ENCODE peak calls at places on chromosome 9, in four cellular contexts. U is left colon; G is activated naive CD8-positive, alpha-beta T cell treated with anti-CD3 and anti-CD28 coated beads, Interleukin-2, amount 50 U/mL, for 24 hours; T is GDM1. O is an unnamed sample.

GRCh38 chr9:112048924-112049785 is 125.9 kb downstream of the SUSD1 start:
- DNase-seq in G (no peak), T (no peak), U (peak), O (peak)

GRCh38 chr9:85639675-85640186 is 102.0 kb downstream of the AGTPBP1 start:
- DNase-seq in G (no peak), U (no peak), T (no peak), O (no peak)

GRCh38 chr9:98158071-98158791 is 34.2 kb downstream of the CORO2A start:
- DNase-seq in T (no peak), U (peak), G (no peak), O (no peak)

GRCh38 chr9:14780251-14780650 is 57.7 kb upstream of the CER1 start:
- DNase-seq in T (no peak), G (no peak), U (no peak), O (no peak)

GRCh38 chr9:129458663-129459549 is 162.0 kb downstream of the C9orf50 start:
- DNase-seq in G (peak), T (peak), U (peak), O (no peak)

GRCh38 chr9:109109962-109110325 is 9.8 kb downstream of the TMEM245 start:
- DNase-seq in G (no peak), U (no peak), T (no peak), O (peak)

GRCh38 chr9:13651526-13651925 is 372.0 kb upstream of the MPDZ start:
- DNase-seq in G (no peak), U (no peak), T (no peak), O (no peak)

GRCh38 chr9:2047916-2048315 is 32.8 kb downstream of the SMARCA2 start:
- DNase-seq in U (no peak), G (no peak), T (no peak), O (no peak)

GRCh38 chr9:133892193-133892920 is 99.8 kb downstream of the VAV2 start:
- DNase-seq in G (no peak), U (peak), T (no peak), O (no peak)

GRCh38 chr9:91843093-91843492 is 106.9 kb downstream of the ROR2 start:
- DNase-seq in U (no peak), T (no peak), G (no peak), O (no peak)

GRCh38 chr9:89484475-89485404 is 13.2 kb downstream of the SEMA4D start:
- DNase-seq in G (no peak), U (no peak), T (no peak), O (no peak)

GRCh38 chr9:86948153-86948929 is 1.0 kb upstream of the GAS1 start:
- DNase-seq in U (peak), T (no peak), G (peak), O (peak)

GRCh38 chr9:115992834-115993233 is 160.8 kb upstream of the PAPPA start:
- DNase-seq in T (no peak), U (no peak), G (no peak), O (peak)

GRCh38 chr9:98866435-98867108 is 59.1 kb downstream of the GALNT12 start:
- DNase-seq in U (no peak), T (no peak), G (no peak), O (peak)

GRCh38 chr9:38284039-38284767 is 108.3 kb upstream of the ALDH1B1 start:
- DNase-seq in G (no peak), T (no peak), U (no peak), O (no peak)

GRCh38 chr9:7234144-7234543 is 476.4 kb downstream of the KDM4C start:
- DNase-seq in G (peak), U (no peak), T (no peak), O (peak)

GRCh38 chr9:133578524-133579230 is 30.5 kb downstream of the FAM163B start:
- DNase-seq in G (no peak), U (no peak), T (no peak), O (no peak)

GRCh38 chr9:99041618-99042017 is 63.3 kb upstream of the TGFBR1 start:
- DNase-seq in U (no peak), G (no peak), T (no peak), O (no peak)

GRCh38 chr9:18365651-18366050 is 108.3 kb upstream of the ADAMTSL1 start:
- DNase-seq in U (no peak), T (no peak), G (no peak), O (no peak)

GRCh38 chr9:5425006-5425628 is 12.6 kb downstream of the PLGRKT start:
- DNase-seq in T (no peak), G (no peak), U (no peak), O (peak)

GRCh38 chr9:92961627-92962302 is 14.4 kb downstream of the FGD3 start:
- DNase-seq in T (no peak), U (no peak), G (peak), O (no peak)

GRCh38 chr9:69175488-69175872 is 1.4 kb downstream of the TJP2 start:
- DNase-seq in T (no peak), U (no peak), G (no peak), O (no peak)

GRCh38 chr9:137423001-137423809 is at the start of the genes EXD3 and NOXA1:
- DNase-seq in G (peak), T (peak), U (peak), O (peak)

GRCh38 chr9:134215709-134216448 is 51.5 kb upstream of the RNU6ATAC start:
- DNase-seq in U (no peak), T (no peak), G (no peak), O (peak)

GRCh38 chr9:25322138-25322537 is 356.1 kb downstream of the TUSC1 start:
- DNase-seq in U (no peak), G (no peak), T (no peak), O (no peak)

GRCh38 chr9:93567271-93567959 is 9.0 kb upstream of the PHF2 start:
- DNase-seq in T (no peak), G (peak), U (peak), O (peak)

GRCh38 chr9:69085523-69086283 is 50.2 kb downstream of the FXN start:
- DNase-seq in G (no peak), U (no peak), T (no peak), O (peak)

GRCh38 chr9:124602632-124603031 is 95.4 kb upstream of the NR5A1 start:
- DNase-seq in T (no peak), G (no peak), U (no peak), O (no peak)

GRCh38 chr9:105039180-105039799 is 111.3 kb upstream of the ABCA1 start:
- DNase-seq in G (no peak), T (no peak), U (no peak), O (no peak)

GRCh38 chr9:127004946-127005769 is 90.6 kb downstream of the RALGPS1 start:
- DNase-seq in T (no peak), G (peak), U (no peak), O (no peak)

GRCh38 chr9:84145780-84146179 is 165.2 kb downstream of the RMI1 start:
- DNase-seq in U (no peak), T (no peak), G (no peak), O (no peak)

GRCh38 chr9:114235113-114235589 is 79.8 kb downstream of the COL27A1 start:
- DNase-seq in T (no peak), U (no peak), G (no peak), O (no peak)

GRCh38 chr9:114452219-114453169 is 52.8 kb downstream of the WHRN start:
- DNase-seq in G (peak), T (peak), U (peak), O (no peak)

GRCh38 chr9:133119461-133120342 is 1.3 kb downstream of the RALGDS start:
- DNase-seq in T (no peak), G (no peak), U (no peak), O (no peak)

GRCh38 chr9:137970686-137971476 is 93.3 kb downstream of the CACNA1B start:
- DNase-seq in G (no peak), U (no peak), T (no peak), O (no peak)

GRCh38 chr9:74887041-74887980 is at the start of gene TRPM6:
- DNase-seq in G (peak), U (peak), T (peak), O (peak)

GRCh38 chr9:136629879-136630661 is 32.6 kb upstream of the EGFL7 start:
- DNase-seq in G (peak), T (peak), U (peak), O (peak)

GRCh38 chr9:136474021-136474640 is 8.7 kb downstream of the SEC16A start:
- DNase-seq in G (no peak), T (no peak), U (no peak), O (no peak)